ENCODE peak calls at places on chromosomes 2 and 18, in four cellular contexts. W is A549, C is SHP77, Q is left kidney. G is an unnamed sample.

GRCh38 chr18:57845468-57846103 is 42.5 kb upstream of the ATP8B1 start:
- DNase-seq in Q (no peak), C (no peak), W (no peak), G (no peak)

GRCh38 chr18:51017140-51017874 is 12.7 kb upstream of the SMAD4 start:
- DNase-seq in W (no peak), Q (no peak), C (no peak), G (no peak)

GRCh38 chr2:96102596-96103387 is 13.6 kb downstream of the ADRA2B start:
- DNase-seq in C (no peak), Q (no peak), W (no peak), G (no peak)

GRCh38 chr2:118202707-118203303 is 114.5 kb downstream of the INSIG2 start:
- DNase-seq in Q (peak), W (peak), C (peak), G (peak)

GRCh38 chr18:44564922-44565321 is 115.8 kb upstream of the SETBP1 start:
- DNase-seq in C (no peak), Q (no peak), W (no peak), G (peak)

GRCh38 chr2:9178905-9179571 is 27.6 kb upstream of the ASAP2 start:
- DNase-seq in C (peak), W (no peak), Q (peak), G (no peak)

GRCh38 chr2:152055366-152056108 is 43.3 kb downstream of the CACNB4 start:
- DNase-seq in Q (no peak), C (no peak), W (no peak), G (no peak)

GRCh38 chr18:21093133-21093532 is 18.5 kb downstream of the ROCK1 start:
- DNase-seq in Q (no peak), W (no peak), C (no peak), G (no peak)

GRCh38 chr2:191835539-191836350 is 11.1 kb downstream of the CAVIN2 start:
- DNase-seq in W (no peak), Q (no peak), C (no peak), G (no peak)

GRCh38 chr18:46073474-46074331 is 1.6 kb upstream of the PSTPIP2 start:
- DNase-seq in Q (peak), C (peak), W (no peak), G (no peak)

GRCh38 chr2:237488901-237489860 is 2.1 kb downstream of the MLPH start:
- DNase-seq in C (no peak), W (peak), Q (no peak), G (no peak)

GRCh38 chr18:31430554-31430953 is 17.0 kb upstream of the DSG3 start:
- DNase-seq in C (no peak), W (no peak), Q (no peak), G (no peak)

GRCh38 chr2:128841803-128842202 is 523.1 kb upstream of the HS6ST1 start:
- DNase-seq in W (no peak), Q (no peak), C (no peak), G (no peak)

GRCh38 chr2:103167599-103167998 is 405.8 kb downstream of the TMEM182 start:
- DNase-seq in C (no peak), W (no peak), Q (no peak), G (no peak)

GRCh38 chr2:73907840-73908452 is 15.1 kb downstream of the ACTG2 start:
- DNase-seq in W (no peak), Q (peak), C (peak), G (peak)

GRCh38 chr2:173354601-173355131 is at the start of gene CDCA7:
- DNase-seq in C (peak), W (peak), Q (peak), G (no peak)

GRCh38 chr2:240347949-240348500 is 87.4 kb upstream of the GPC1 start:
- DNase-seq in W (no peak), C (no peak), Q (no peak), G (no peak)